ENCODE peak calls at places on chromosomes 2 and 18, in six cellular contexts. J is psoas muscle; P is germinal center; C is NB4; X is H54; U is activated T-cell treated with anti-CD3 and anti-CD28 coated beads, Interleukin-2, amount 50 U/mL, for 72 hours. F is an unnamed sample.

GRCh38 chr2:181586569-181587076 is 70.3 kb downstream of the CERKL start:
- DNase-seq in X (no peak), U (no peak), P (no peak), J (no peak), C (no peak), F (no peak)

GRCh38 chr2:47336259-47337238 is 66.4 kb upstream of the MSH2 start:
- DNase-seq in X (no peak), J (no peak), C (peak; percentile 81), U (no peak), P (peak; percentile 69), F (peak; percentile 53)

GRCh38 chr2:240098349-240098748 is 37.8 kb downstream of the COPS9 start:
- DNase-seq in U (no peak), P (no peak), J (no peak), C (no peak), X (no peak), F (no peak)

GRCh38 chr18:6441201-6441600 is 26.5 kb upstream of the L3MBTL4 start:
- DNase-seq in C (no peak), J (no peak), P (no peak), U (no peak), X (no peak), F (no peak)

GRCh38 chr2:30978044-30978443 is 160.2 kb downstream of the GALNT14 start:
- DNase-seq in J (no peak), C (no peak), U (peak; percentile 3), X (no peak), P (no peak), F (peak; percentile 5)

GRCh38 chr2:232483923-232484627 is 3.6 kb downstream of the ECEL1 start:
- DNase-seq in U (no peak), C (no peak), X (no peak), J (peak; percentile 46), P (no peak), F (no peak)

GRCh38 chr2:43298496-43298895 is 72.1 kb upstream of the ZFP36L2 start:
- DNase-seq in U (no peak), J (no peak), P (no peak), C (no peak), X (no peak), F (no peak)

GRCh38 chr2:167508709-167509108 is 620.4 kb downstream of the XIRP2 start:
- DNase-seq in J (no peak), P (no peak), X (no peak), C (no peak), U (no peak), F (no peak)

GRCh38 chr18:9808530-9809241 is 77.1 kb upstream of the TXNDC2 start:
- DNase-seq in P (no peak), U (no peak), C (no peak), J (peak; percentile 59), X (no peak), F (no peak)

GRCh38 chr2:107811376-107811775 is 15.3 kb upstream of the RGPD4 start:
- DNase-seq in X (no peak), U (no peak), P (no peak), J (no peak), C (no peak), F (no peak)

GRCh38 chr2:136118819-136119716 is 1.1 kb upstream of the CXCR4 start:
- DNase-seq in P (peak; percentile 79), C (peak; percentile 85), X (no peak), U (peak; percentile 87), J (peak; percentile 73), F (peak; percentile 47)

GRCh38 chr2:215911686-215912085 is 101.7 kb downstream of the MREG start:
- DNase-seq in X (no peak), P (no peak), U (no peak), J (no peak), C (no peak), F (no peak)

GRCh38 chr2:233822101-233822771 is 32.1 kb downstream of the HJURP start:
- DNase-seq in J (no peak), C (no peak), X (no peak), P (no peak), U (no peak), F (no peak)

GRCh38 chr2:240568678-240569522 is 616 bp downstream of the RNPEPL1 start:
- DNase-seq in P (peak; percentile 67), C (peak; percentile 73), X (peak; percentile 65), U (peak; percentile 50), J (peak; percentile 87), F (peak; percentile 61)

GRCh38 chr2:55992465-55992864 is 68.9 kb upstream of the EFEMP1 start:
- DNase-seq in P (no peak), J (no peak), C (no peak), U (no peak), X (peak; percentile 27), F (no peak)

GRCh38 chr2:157789933-157790511 is 86.1 kb downstream of the ACVR1 start:
- DNase-seq in C (no peak), X (no peak), J (peak; percentile 85), U (no peak), P (no peak), F (no peak)

GRCh38 chr18:78082776-78083175 is 833.1 kb downstream of the GALR1 start:
- DNase-seq in J (no peak), P (no peak), X (no peak), U (no peak), C (no peak), F (no peak)

GRCh38 chr2:175126661-175127060 is 41.3 kb downstream of the ATF2 start:
- DNase-seq in X (no peak), P (no peak), U (no peak), C (no peak), J (no peak), F (no peak)

GRCh38 chr2:134282638-134283400 is 28.9 kb downstream of the MGAT5 start:
- DNase-seq in J (no peak), U (peak; percentile 65), P (no peak), X (no peak), C (peak; percentile 53), F (no peak)

GRCh38 chr2:144942516-144943256 is 422.8 kb upstream of the ZEB2 start:
- DNase-seq in X (no peak), U (no peak), J (no peak), P (no peak), C (no peak), F (no peak)

GRCh38 chr18:2656237-2657042 is 914 bp downstream of the SMCHD1 start:
- DNase-seq in J (peak; percentile 81), C (peak; percentile 84), P (peak; percentile 38), U (peak; percentile 51), X (peak; percentile 26), F (peak; percentile 66)

GRCh38 chr2:36433311-36434217 is 78.0 kb downstream of the CRIM1 start:
- DNase-seq in X (no peak), U (no peak), P (no peak), C (no peak), J (no peak), F (no peak)

GRCh38 chr2:96775160-96775559 is 14.5 kb downstream of the CNNM4 start:
- DNase-seq in C (no peak), U (no peak), P (no peak), J (no peak), X (no peak), F (no peak)

GRCh38 chr2:127805491-127805890 is 5.5 kb downstream of the WDR33 start:
- DNase-seq in X (no peak), C (no peak), J (no peak), U (no peak), P (no peak), F (no peak)

GRCh38 chr2:58475756-58476155 is 234.6 kb upstream of the FANCL start:
- DNase-seq in J (no peak), X (no peak), P (no peak), C (no peak), U (no peak), F (no peak)

GRCh38 chr18:13868501-13869271 is 44.7 kb downstream of the MC5R start:
- DNase-seq in X (no peak), P (no peak), J (no peak), C (no peak), U (no peak), F (no peak)

GRCh38 chr18:74506405-74507119 is 10.4 kb downstream of the CNDP2 start:
- DNase-seq in J (no peak), U (no peak), P (no peak), C (no peak), X (no peak), F (no peak)

GRCh38 chr2:54594048-54594447 is 129.4 kb upstream of the EML6 start:
- DNase-seq in C (peak; percentile 39), P (no peak), U (no peak), J (no peak), X (no peak), F (no peak)